ENCODE peak calls at places on chromosomes 3 and 15, in five cellular contexts. B is AML-193, X is foreskin fibroblast, U is sigmoid colon, J is kidney tubule cell. G is an unnamed sample.

GRCh38 chr15:41286665-41287333 is 45.6 kb downstream of the OIP5 start:
- DNase-seq in B (peak), X (peak), U (no peak), J (peak), G (no peak)

GRCh38 chr3:127938800-127939199 is 23.8 kb downstream of the KBTBD12 start:
- DNase-seq in B (no peak), X (no peak), U (no peak), J (no peak), G (no peak)

GRCh38 chr3:101780661-101781060 is 1.6 kb downstream of the NXPE3 start:
- DNase-seq in B (no peak), X (peak), U (no peak), J (peak), G (no peak)

GRCh38 chr3:180808823-180809575 is 103.5 kb upstream of the FXR1 start:
- DNase-seq in B (no peak), X (no peak), U (no peak), J (no peak), G (no peak)

GRCh38 chr3:58258392-58259040 is 20.9 kb downstream of the ABHD6 start:
- DNase-seq in B (no peak), X (no peak), U (no peak), J (no peak), G (no peak)

GRCh38 chr3:43787330-43787729 is 96.6 kb downstream of the ABHD5 start:
- DNase-seq in B (no peak), X (no peak), U (no peak), J (no peak), G (no peak)

GRCh38 chr15:31364301-31365031 is 37.8 kb downstream of the KLF13 start:
- DNase-seq in B (no peak), X (no peak), U (no peak), J (peak), G (no peak)

GRCh38 chr3:108123326-108123725 is 32.5 kb upstream of the CD47 start:
- DNase-seq in B (no peak), X (no peak), U (no peak), J (no peak), G (no peak)

GRCh38 chr3:13215940-13216546 is 142.8 kb upstream of the IQSEC1 start:
- DNase-seq in B (no peak), X (peak), U (no peak), J (peak), G (no peak)

GRCh38 chr3:119297169-119297568 is 3.0 kb downstream of the ARHGAP31 start:
- DNase-seq in B (no peak), X (peak), U (no peak), J (peak), G (no peak)